ENCODE peak calls at places on chromosomes 2 and 18, in six cellular contexts. O is transverse colon, G is HCT116, I is adrenal gland, D is brain microvascular endothelial cell, V is prostate gland. K is an unnamed sample.

GRCh38 chr18:23835076-23835475 is 145.8 kb downstream of the LAMA3 start:
- DNase-seq in I (no peak), O (no peak), V (no peak), D (no peak), G (no peak), K (peak)

GRCh38 chr2:111946294-111947114 is 48.1 kb downstream of the MERTK start:
- DNase-seq in V (peak), G (peak), I (peak), D (peak), O (peak), K (peak)

GRCh38 chr2:143241403-143242088 is 112.3 kb downstream of the ARHGAP15 start:
- DNase-seq in O (no peak), V (no peak), D (no peak), I (no peak), G (no peak), K (no peak)

GRCh38 chr18:67662996-67663395 is 146.5 kb upstream of the DSEL start:
- DNase-seq in O (no peak), D (no peak), I (no peak), G (no peak), V (no peak), K (no peak)

GRCh38 chr2:42090216-42090615 is 42.4 kb downstream of the PKDCC start:
- DNase-seq in V (no peak), D (no peak), G (no peak), I (no peak), O (no peak), K (no peak)

GRCh38 chr2:130355578-130356431 is at the start of gene PTPN18:
- DNase-seq in I (peak), D (peak), G (peak), V (peak), O (peak), K (peak)

GRCh38 chr2:70523996-70524965 is 29.3 kb downstream of the TGFA start:
- DNase-seq in G (peak), O (peak), I (peak), V (peak), D (peak), K (peak)

GRCh38 chr2:174059178-174059874 is 94.2 kb upstream of the SP3 start:
- DNase-seq in O (no peak), G (no peak), V (no peak), D (peak), I (no peak), K (peak)

GRCh38 chr2:201432551-201433388 is 18.5 kb downstream of the TRAK2 start:
- DNase-seq in V (no peak), O (no peak), G (no peak), I (peak), D (peak), K (peak)

GRCh38 chr2:150167711-150168110 is 319.8 kb downstream of the RND3 start:
- DNase-seq in I (no peak), D (peak), O (no peak), V (no peak), G (no peak), K (peak)

GRCh38 chr2:152518656-152519580 is 183.9 kb downstream of the FMNL2 start:
- DNase-seq in V (no peak), D (no peak), G (no peak), O (no peak), I (peak), K (no peak)

GRCh38 chr18:59915606-59916005 is 15.8 kb downstream of the PMAIP1 start:
- DNase-seq in D (no peak), V (no peak), I (no peak), O (no peak), G (no peak), K (no peak)

GRCh38 chr2:35454966-35455638 is 900.5 kb upstream of the CRIM1 start:
- DNase-seq in V (no peak), D (peak), O (no peak), I (no peak), G (peak), K (peak)

GRCh38 chr2:32825291-32825712 is 121.5 kb upstream of the LTBP1 start:
- DNase-seq in V (no peak), D (peak), I (peak), G (no peak), O (no peak), K (peak)

GRCh38 chr18:59833785-59834184 is 66.0 kb upstream of the PMAIP1 start:
- DNase-seq in G (no peak), D (no peak), V (no peak), O (no peak), I (no peak), K (no peak)

GRCh38 chr2:141611981-141612380 is 518.8 kb downstream of the LRP1B start:
- DNase-seq in G (no peak), I (no peak), V (no peak), D (no peak), O (no peak), K (peak)

GRCh38 chr18:22564036-22564435 is 146.3 kb upstream of the CTAGE1 start:
- DNase-seq in D (peak), O (no peak), G (no peak), V (no peak), I (no peak), K (peak)

GRCh38 chr2:174835797-174836255 is 71.6 kb upstream of the CHRNA1 start:
- DNase-seq in O (no peak), I (no peak), G (no peak), V (no peak), D (peak), K (peak)

GRCh38 chr2:53486185-53486584 is 281.4 kb upstream of the CHAC2 start:
- DNase-seq in I (no peak), D (no peak), O (no peak), G (no peak), V (no peak), K (no peak)

GRCh38 chr18:50819027-50819726 is 639 bp downstream of the MRO start:
- DNase-seq in O (peak), G (no peak), I (peak), V (peak), D (no peak), K (peak)

GRCh38 chr2:28951910-28952805 is 28.9 kb upstream of the TOGARAM2 start:
- DNase-seq in G (no peak), O (no peak), V (no peak), D (peak), I (no peak), K (peak)

GRCh38 chr2:45610281-45611019 is 617 bp downstream of the SRBD1 start:
- DNase-seq in G (peak), D (peak), O (peak), V (peak), I (peak), K (peak)

GRCh38 chr2:111624401-111625156 is 259.4 kb downstream of the ANAPC1 start:
- DNase-seq in D (no peak), V (no peak), I (no peak), G (no peak), O (no peak), K (peak)

GRCh38 chr18:39761273-39761672 is 2193.8 kb upstream of the PIK3C3 start:
- DNase-seq in I (no peak), O (no peak), D (no peak), G (no peak), V (no peak), K (no peak)

GRCh38 chr18:24130494-24130893 is 8.4 kb upstream of the CABYR start:
- DNase-seq in G (no peak), V (no peak), D (no peak), O (no peak), I (no peak), K (no peak)

GRCh38 chr2:200262047-200262446 is 44.4 kb upstream of the SPATS2L start:
- DNase-seq in G (no peak), V (no peak), O (no peak), D (no peak), I (no peak), K (no peak)

GRCh38 chr2:128354731-128355470 is 36.2 kb upstream of the HS6ST1 start:
- DNase-seq in V (no peak), G (no peak), D (peak), I (no peak), O (no peak), K (peak)

GRCh38 chr2:85394256-85394655 is 15.9 kb downstream of the CAPG start:
- DNase-seq in D (no peak), V (no peak), I (peak), O (no peak), G (no peak), K (no peak)

GRCh38 chr2:44955593-44956449 is 14.3 kb downstream of the SIX3 start:
- DNase-seq in O (peak), V (peak), I (peak), D (peak), G (peak), K (peak)

GRCh38 chr2:230202430-230203109 is 17.2 kb downstream of the SP110 start:
- DNase-seq in D (no peak), V (no peak), I (no peak), G (no peak), O (no peak), K (no peak)

GRCh38 chr18:20971886-20972267 is 139.7 kb downstream of the ROCK1 start:
- DNase-seq in I (no peak), D (peak), G (peak), V (no peak), O (no peak), K (peak)
- TF ChIP-seq CTCF in I (peak), D (peak), G (peak), V (no peak), O (peak), K (peak)

GRCh38 chr2:7732497-7732896 is 815.3 kb downstream of the RNF144A start:
- DNase-seq in D (no peak), O (no peak), G (no peak), I (no peak), V (no peak), K (no peak)

GRCh38 chr2:7730449-7730848 is 813.2 kb downstream of the RNF144A start:
- DNase-seq in G (no peak), O (no peak), I (no peak), D (no peak), V (no peak), K (no peak)

GRCh38 chr2:7728388-7728787 is 811.2 kb downstream of the RNF144A start:
- DNase-seq in D (no peak), V (no peak), I (no peak), G (no peak), O (no peak), K (no peak)

GRCh38 chr2:7726989-7727388 is 809.8 kb downstream of the RNF144A start:
- DNase-seq in V (no peak), O (no peak), G (no peak), D (no peak), I (no peak), K (no peak)

DNA sequence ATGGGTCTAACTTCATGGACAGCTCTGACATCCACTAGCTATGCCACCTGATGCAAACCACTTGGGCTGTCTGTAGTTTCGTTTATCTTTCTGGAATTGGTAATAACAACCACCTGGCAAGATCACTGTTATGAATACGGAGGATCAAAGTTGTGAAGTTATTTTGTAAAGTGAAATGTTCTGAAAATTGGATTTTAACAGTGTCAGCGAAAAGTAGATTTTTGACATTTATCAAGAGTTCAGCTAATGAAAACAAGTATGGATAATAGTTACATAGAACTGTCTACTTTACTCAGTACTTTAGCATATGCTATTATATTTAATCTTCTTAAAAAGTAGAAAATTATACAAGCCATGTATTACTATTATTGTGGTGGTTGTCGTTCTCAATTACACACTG is 813.8 kb downstream of the RNF144A start:
- DNase-seq in G (no peak), I (no peak), O (no peak), V (no peak), D (no peak), K (no peak)
- H3K4me3 ChIP-seq in G (no peak), I (no peak), O (no peak), V (no peak), D (no peak), K (no peak)

GRCh38 chr2:225616372-225616771 is 216.9 kb downstream of the NYAP2 start:
- DNase-seq in D (no peak), V (no peak), O (no peak), G (no peak), I (no peak), K (no peak)

GRCh38 chr2:225615514-225615913 is 216.0 kb downstream of the NYAP2 start:
- DNase-seq in I (no peak), G (no peak), D (no peak), V (no peak), O (no peak), K (no peak)

GRCh38 chr2:225614915-225615314 is 215.4 kb downstream of the NYAP2 start:
- DNase-seq in O (no peak), D (no peak), V (no peak), I (no peak), G (no peak), K (no peak)

GRCh38 chr2:225616848-225617247 is 217.3 kb downstream of the NYAP2 start:
- DNase-seq in V (no peak), O (no peak), G (no peak), D (no peak), I (no peak), K (no peak)

GRCh38 chr2:225612636-225613035 is 213.1 kb downstream of the NYAP2 start:
- DNase-seq in G (no peak), O (no peak), D (no peak), V (no peak), I (no peak), K (no peak)
- TF ChIP-seq CTCF in G (no peak), O (no peak), D (no peak), V (no peak), I (no peak), K (no peak)

DNA sequence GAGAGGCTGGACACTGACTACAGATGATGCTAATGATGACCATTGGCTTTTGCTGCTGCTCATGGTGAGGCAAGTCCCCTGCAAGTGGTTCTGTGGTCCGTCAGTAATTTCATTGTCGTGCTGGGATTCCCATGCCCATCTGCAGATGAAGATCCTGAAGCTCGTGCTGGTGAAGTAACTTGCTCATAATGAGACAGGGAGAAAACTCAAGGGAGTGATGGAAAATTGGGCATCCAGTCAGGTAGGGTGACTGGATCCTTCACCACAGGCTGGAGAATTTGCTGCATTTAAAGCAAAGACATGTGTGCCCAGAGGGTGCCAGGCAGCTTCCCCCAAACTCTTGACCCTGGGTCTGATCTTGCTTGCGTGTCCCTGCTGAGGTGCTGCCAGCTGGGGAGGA is 125.6 kb downstream of the TSN start:
- DNase-seq in O (no peak), I (no peak), G (no peak), D (no peak), V (no peak), K (no peak)
- H3K4me3 ChIP-seq in O (no peak), I (no peak), G (no peak), D (no peak), V (no peak), K (no peak)

DNA sequence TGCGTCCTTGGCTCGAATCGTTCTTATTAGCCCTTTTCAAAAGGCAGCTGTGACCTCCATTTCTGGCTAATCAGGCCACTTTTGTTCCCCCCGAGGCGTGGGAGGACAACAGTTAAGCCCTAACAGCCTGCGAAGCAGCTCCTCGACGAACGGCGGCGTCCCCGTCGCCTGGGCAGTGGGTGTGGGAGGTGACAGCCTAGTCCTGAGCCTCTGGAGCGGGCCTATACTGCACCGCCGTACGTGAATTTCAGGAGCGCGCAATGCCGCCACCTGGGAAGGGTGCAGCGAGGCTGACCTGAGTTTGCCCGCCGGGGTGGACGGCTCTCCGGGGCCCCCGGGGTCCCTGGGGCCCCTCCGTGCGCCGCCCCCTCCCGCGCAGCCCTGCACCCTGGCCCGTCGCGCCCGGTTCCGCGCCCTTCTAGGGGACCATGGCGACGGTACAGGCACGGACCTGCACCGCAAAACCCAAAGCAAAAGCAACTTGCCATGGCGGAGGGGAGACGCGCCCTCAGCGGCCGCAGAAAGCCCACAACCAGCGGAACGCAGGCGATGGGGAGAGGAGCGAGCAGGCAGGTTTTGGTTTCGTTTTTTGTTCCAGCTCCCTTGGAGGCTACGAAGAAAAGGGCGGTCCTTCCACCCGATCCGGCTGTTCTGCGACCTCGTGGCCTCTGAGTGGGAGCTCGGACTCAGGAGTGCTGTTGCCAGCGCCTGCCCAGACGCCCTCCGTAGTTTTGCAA is at the start of gene RBM43:
- DNase-seq in G (peak), V (peak), I (peak), D (peak), O (peak), K (peak)
- TF ChIP-seq CTCF in G (no peak), V (peak), I (no peak), D (no peak), O (no peak), K (no peak)

GRCh38 chr2:79734518-79734917 is 221.7 kb downstream of the CTNNA2 start:
- DNase-seq in G (no peak), D (no peak), I (no peak), V (no peak), O (no peak), K (no peak)
- H3K4me3 ChIP-seq in G (no peak), D (no peak), I (no peak), V (no peak), O (no peak), K (no peak)

DNA sequence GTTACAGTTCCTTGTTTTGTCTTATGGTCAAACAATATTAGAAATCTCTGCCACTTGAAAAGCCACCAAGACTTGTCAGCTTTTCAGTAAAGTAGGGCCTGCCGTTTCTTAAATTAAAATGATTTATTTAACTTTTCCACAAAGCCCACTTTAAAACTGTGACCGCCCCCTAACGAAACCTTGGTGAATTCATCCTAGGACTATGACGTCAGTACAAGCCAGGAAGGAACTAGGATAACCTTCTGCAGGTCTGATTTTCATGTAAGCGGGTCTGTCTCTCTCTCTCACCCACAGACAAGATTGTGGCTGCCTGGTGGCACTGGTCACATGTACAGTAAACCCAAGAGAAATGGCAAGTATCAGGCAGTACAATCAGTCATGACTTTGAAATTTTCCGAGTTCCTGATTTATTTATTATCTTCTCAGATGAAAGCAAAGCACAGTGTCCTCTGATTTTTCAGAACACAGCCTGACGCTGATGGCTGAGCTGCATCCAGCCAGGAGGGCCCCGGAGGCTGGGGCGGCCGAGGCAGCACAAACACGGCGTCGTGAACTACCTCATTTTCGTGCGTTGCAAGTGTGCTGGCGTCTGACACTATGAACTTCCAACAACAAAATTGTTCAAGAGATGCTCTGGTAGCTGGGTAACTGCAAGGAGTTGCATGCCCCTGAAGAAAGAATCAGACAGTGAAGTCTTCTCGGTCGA is 18.9 kb downstream of the SALL3 start:
- DNase-seq in O (no peak), G (peak), I (no peak), V (no peak), D (no peak), K (no peak)
- TF ChIP-seq CTCF in O (no peak), G (peak), I (no peak), V (no peak), D (no peak), K (no peak)

GRCh38 chr2:233059547-233059796 is 670 bp upstream of the INPP5D start:
- DNase-seq in G (no peak), V (no peak), O (no peak), D (no peak), I (no peak), K (no peak)

GRCh38 chr2:233061007-233061590 is 957 bp downstream of the INPP5D start:
- DNase-seq in G (no peak), D (no peak), I (no peak), V (no peak), O (no peak), K (no peak)

GRCh38 chr2:233059797-233060499 is at the start of gene INPP5D:
- DNase-seq in O (peak), G (no peak), I (peak), D (no peak), V (no peak), K (no peak)

GRCh38 chr2:233061591-233062446 is 1.7 kb downstream of the INPP5D start:
- DNase-seq in O (peak), D (no peak), I (peak), V (no peak), G (no peak), K (peak)

GRCh38 chr2:233060500-233061006 is 411 bp downstream of the INPP5D start:
- DNase-seq in D (no peak), G (no peak), I (no peak), V (no peak), O (no peak), K (no peak)
- H3K4me3 ChIP-seq in D (no peak), G (no peak), I (no peak), V (peak), O (peak), K (no peak)

DNA sequence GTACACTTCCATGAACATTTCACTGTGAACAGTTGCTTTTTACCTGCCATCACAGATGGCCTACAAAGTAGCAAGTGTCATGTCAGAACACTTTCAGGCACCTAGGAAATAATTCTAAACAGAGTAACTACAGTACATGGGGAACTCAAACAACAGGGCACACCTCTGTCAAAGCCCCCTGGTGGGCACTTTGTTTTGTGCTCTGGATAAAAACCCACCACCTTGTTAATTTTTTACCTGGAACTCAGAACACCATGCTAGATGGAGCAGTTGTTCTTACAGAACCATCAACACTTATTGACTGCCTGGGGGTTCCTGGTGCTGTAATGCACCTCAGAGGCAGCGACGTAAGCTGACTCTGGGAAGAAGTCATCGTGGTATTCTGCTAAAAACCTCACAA is 2.3 kb downstream of the MSL3B start:
- DNase-seq in O (no peak), G (no peak), I (no peak), D (no peak), V (no peak), K (no peak)
- TF ChIP-seq CTCF in O (no peak), G (peak), I (no peak), D (peak), V (no peak), K (peak)

K was measured in cardiac fibroblast.